ENCODE peak calls at places on chromosomes 5 and 9, in five cellular contexts. H is fibroblast of pulmonary artery, K is Karpas-422, L is astrocyte of the spinal cord, O is dorsolateral prefrontal cortex. A is an unnamed sample.

GRCh38 chr9:84759300-84759750 is 89.8 kb downstream of the NTRK2 start:
- DNase-seq in H (no peak), K (no peak), L (no peak), O (no peak), A (no peak)

GRCh38 chr5:179154991-179155955 is 95.1 kb downstream of the ZNF354C start:
- DNase-seq in H (no peak), K (no peak), L (no peak), O (no peak), A (no peak)

GRCh38 chr9:137299938-137300337 is 2.1 kb downstream of the NRARP start:
- DNase-seq in H (peak), K (no peak), L (no peak), O (no peak), A (no peak)

GRCh38 chr5:74357827-74358226 is 282.7 kb downstream of the ENC1 start:
- DNase-seq in H (no peak), K (no peak), L (no peak), O (no peak), A (no peak)

GRCh38 chr9:21252727-21253547 is 13.1 kb upstream of the IFNA14 start:
- DNase-seq in H (peak), K (peak), L (peak), O (peak), A (no peak)

GRCh38 chr9:35464056-35465025 is 25.6 kb upstream of the RUSC2 start:
- DNase-seq in H (peak), K (no peak), L (no peak), O (no peak), A (no peak)

GRCh38 chr9:99811172-99811571 is 10.5 kb upstream of the NR4A3 start:
- DNase-seq in H (no peak), K (no peak), L (no peak), O (no peak), A (no peak)

GRCh38 chr9:125744616-125745387 is 2.4 kb upstream of the PBX3 start:
- DNase-seq in H (no peak), K (no peak), L (peak), O (no peak), A (peak)

GRCh38 chr5:100595152-100595811 is 60.1 kb downstream of the FAM174A start:
- DNase-seq in H (peak), K (no peak), L (peak), O (peak), A (peak)

DNA sequence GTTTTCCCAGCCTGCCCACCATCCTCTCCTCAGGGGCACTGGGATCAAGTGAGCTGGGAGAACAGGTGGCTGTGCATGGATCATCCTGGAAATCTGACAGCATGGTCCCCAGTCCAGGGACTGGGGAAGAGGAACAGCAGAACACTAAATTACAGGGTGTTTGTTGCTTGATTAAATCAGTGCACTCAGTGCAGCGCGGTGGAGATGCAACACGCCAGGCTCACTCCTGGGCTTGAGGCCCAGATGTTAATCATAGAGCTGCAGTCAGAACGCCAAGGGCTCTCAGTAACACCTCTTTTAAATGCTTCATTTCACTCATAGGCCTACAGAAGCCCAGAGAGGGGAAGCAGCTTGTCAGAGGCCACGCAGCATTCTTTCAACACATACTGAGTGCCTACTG is 14.2 kb upstream of the LARP1 start:
- DNase-seq in H (no peak), K (no peak), L (peak), O (peak), A (peak)
- H3K4me3 ChIP-seq in H (no peak), K (no peak), L (no peak), O (no peak), A (no peak)

DNA sequence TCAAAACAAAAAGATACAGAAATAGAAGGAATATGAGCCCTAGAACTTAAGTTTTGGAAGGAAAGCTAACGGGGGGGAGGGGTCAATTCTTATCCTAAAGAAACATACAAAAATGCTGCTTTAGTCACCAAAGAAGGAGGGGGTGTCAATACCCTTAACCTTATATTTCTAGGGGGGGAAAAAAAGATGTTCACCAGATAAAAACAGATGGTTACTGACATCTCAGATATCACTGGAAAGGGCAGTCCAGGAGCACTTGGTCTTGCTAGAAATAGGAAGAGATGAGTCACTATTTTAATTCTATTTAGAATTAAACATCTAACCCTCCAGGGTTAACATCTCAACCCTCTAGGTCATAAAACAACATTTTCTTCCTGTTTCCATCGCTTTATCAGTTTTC is 1.7 kb downstream of the DIAPH1 start:
- DNase-seq in H (no peak), K (peak), L (no peak), O (no peak), A (no peak)
- H3K4me3 ChIP-seq in H (peak), K (peak), L (no peak), O (peak), A (peak)

GRCh38 chr9:113673726-113674125 is 202.4 kb upstream of the ZNF618 start:
- DNase-seq in H (peak), K (no peak), L (no peak), O (no peak), A (no peak)
- H3K4me3 ChIP-seq in H (no peak), K (no peak), L (no peak), O (no peak), A (no peak)

GRCh38 chr9:6230037-6230778 is 14.6 kb downstream of the IL33 start:
- DNase-seq in H (peak), K (no peak), L (no peak), O (no peak), A (no peak)
- H3K4me3 ChIP-seq in H (no peak), K (no peak), L (no peak), O (no peak), A (no peak)

GRCh38 chr5:172177232-172177631 is 10.8 kb downstream of the STK10 start:
- DNase-seq in H (no peak), K (no peak), L (no peak), O (no peak), A (no peak)
- H3K4me3 ChIP-seq in H (no peak), K (no peak), L (no peak), O (no peak), A (no peak)

GRCh38 chr5:171391996-171392577 is 4.4 kb downstream of the NPM1 start:
- DNase-seq in H (no peak), K (peak), L (no peak), O (no peak), A (no peak)
- H3K4me3 ChIP-seq in H (no peak), K (no peak), L (no peak), O (no peak), A (no peak)

GRCh38 chr9:78972303-78973002 is 599.3 kb upstream of the TLE4 start:
- DNase-seq in H (no peak), K (no peak), L (no peak), O (no peak), A (no peak)
- H3K4me3 ChIP-seq in H (no peak), K (no peak), L (no peak), O (no peak), A (no peak)

DNA sequence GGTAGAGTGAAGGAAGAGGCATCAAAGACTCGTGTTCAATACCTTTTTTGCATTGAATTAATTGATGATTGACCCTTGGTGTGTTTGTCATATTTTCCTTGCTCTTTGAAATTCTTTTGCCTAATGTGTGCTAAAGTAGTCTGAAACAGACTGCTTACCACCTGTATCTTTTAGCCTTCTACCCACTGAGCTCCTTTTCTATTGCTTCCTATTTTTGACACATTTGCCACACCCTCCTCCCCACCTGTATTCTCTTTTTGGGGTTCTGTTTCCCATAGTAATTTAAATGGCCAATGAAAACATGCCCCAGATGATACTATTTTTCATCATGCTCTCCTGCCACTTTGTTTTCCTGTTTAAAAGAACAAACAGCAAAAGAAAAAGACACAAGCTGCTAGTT is 78.5 kb downstream of the ZCCHC7 start:
- DNase-seq in H (no peak), K (no peak), L (no peak), O (no peak), A (no peak)
- H3K4me3 ChIP-seq in H (no peak), K (no peak), L (no peak), O (no peak), A (no peak)

A was measured in astrocyte of the cerebellum.